ENCODE peak calls at places on chromosomes 7 and 10, in nine cellular contexts. E, Y, X, J, Q, L, B, D and U are unnamed samples.

GRCh38 chr10:76479103-76479790 is 1047.8 kb downstream of the LRMDA start:
- DNase-seq in D (no peak), Q (no peak), J (no peak), X (no peak), Y (no peak), E (no peak), B (no peak), L (no peak), U (no peak)

GRCh38 chr10:93438796-93439253 is 43.3 kb downstream of the MYOF start:
- DNase-seq in J (peak; percentile 74), D (peak; percentile 75), Q (no peak), E (no peak), B (no peak), L (peak; percentile 91), X (no peak), Y (peak; percentile 89), U (no peak)

GRCh38 chr10:1360011-1360580 is 303.9 kb downstream of the WDR37 start:
- DNase-seq in L (no peak), Y (no peak), D (no peak), Q (no peak), E (no peak), J (no peak), X (no peak), B (no peak), U (no peak)

GRCh38 chr7:100745184-100745583 is 11.8 kb downstream of the ZAN start:
- DNase-seq in Q (no peak), E (peak; percentile 45), D (no peak), X (no peak), Y (no peak), L (peak; percentile 17), B (peak; percentile 73), J (no peak), U (peak; percentile 51)

GRCh38 chr10:103739039-103739764 is 116.2 kb downstream of the SH3PXD2A start:
- DNase-seq in B (no peak), Y (peak; percentile 73), E (no peak), Q (no peak), L (peak; percentile 92), D (no peak), J (no peak), X (peak; percentile 55), U (peak; percentile 95)

GRCh38 chr7:51224811-51225581 is 91.6 kb downstream of the COBL start:
- DNase-seq in Y (peak; percentile 75), X (no peak), D (no peak), E (no peak), B (no peak), J (peak; percentile 48), L (peak; percentile 48), Q (no peak), U (no peak)

GRCh38 chr10:78506614-78507013 is 473.0 kb downstream of the RPS24 start:
- DNase-seq in Y (no peak), D (no peak), X (no peak), B (no peak), E (no peak), Q (no peak), L (no peak), J (no peak), U (no peak)

GRCh38 chr7:40008218-40008815 is 58.3 kb downstream of the CDK13 start:
- DNase-seq in Q (no peak), Y (peak; percentile 83), E (no peak), J (peak; percentile 47), X (no peak), D (no peak), B (no peak), L (peak; percentile 77), U (peak; percentile 79)

GRCh38 chr7:104264281-104264680 is 56.5 kb upstream of the ORC5 start:
- DNase-seq in B (no peak), E (no peak), Q (no peak), Y (peak; percentile 76), X (no peak), L (peak; percentile 65), J (no peak), D (no peak), U (peak; percentile 10)

GRCh38 chr7:45670227-45670626 is 96.1 kb downstream of the ADCY1 start:
- DNase-seq in X (no peak), L (no peak), Y (no peak), J (no peak), B (no peak), D (no peak), Q (no peak), E (no peak), U (no peak)

GRCh38 chr7:129066290-129067131 is 11.6 kb upstream of the TNPO3 start:
- DNase-seq in Y (peak; percentile 66), J (peak; percentile 43), Q (no peak), L (peak; percentile 68), D (no peak), B (no peak), E (no peak), X (no peak), U (peak; percentile 38)

GRCh38 chr7:94057955-94058354 is 53.8 kb upstream of the BET1 start:
- DNase-seq in Y (no peak), D (no peak), B (no peak), L (no peak), X (no peak), Q (no peak), J (no peak), E (no peak), U (no peak)

GRCh38 chr10:122988501-122988900 is 8.3 kb downstream of the PSTK start:
- DNase-seq in Q (no peak), X (no peak), J (no peak), D (no peak), L (no peak), E (no peak), Y (no peak), B (no peak), U (no peak)

GRCh38 chr7:139620676-139621344 is 97.3 kb downstream of the CLEC2L start:
- DNase-seq in J (peak; percentile 48), B (no peak), L (peak; percentile 40), Y (peak; percentile 62), E (no peak), Q (no peak), X (peak; percentile 64), D (peak; percentile 48), U (no peak)

DNA sequence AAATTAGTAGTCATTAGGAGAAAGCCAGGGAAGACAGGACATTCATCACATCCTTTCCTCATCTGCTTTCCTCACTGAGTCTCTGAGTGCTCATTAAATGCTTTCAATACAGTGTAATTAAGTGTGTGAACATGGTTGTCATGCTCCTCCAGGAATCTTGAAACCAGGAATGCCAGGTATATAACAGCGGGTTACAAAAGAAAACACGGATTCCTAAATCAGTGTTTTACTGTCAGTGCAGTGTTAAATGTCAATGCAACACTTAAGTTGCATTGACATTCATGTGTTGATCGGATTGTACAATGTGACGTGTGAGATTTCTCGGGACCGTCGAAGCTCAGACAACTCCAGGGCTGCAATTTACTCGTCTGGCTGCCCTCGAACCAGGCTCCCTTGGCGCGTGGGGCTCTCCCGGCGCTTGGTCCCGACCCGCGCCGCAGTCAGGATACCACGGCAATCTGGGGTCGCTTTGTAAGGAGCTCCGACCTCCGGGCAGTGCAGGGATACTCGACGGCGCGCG is 455 bp upstream of the SPAG6 start:
- DNase-seq in X (no peak), E (no peak), B (no peak), Q (no peak), D (no peak), Y (no peak), J (no peak), L (no peak), U (no peak)
- H3K4me3 ChIP-seq in X (peak overlapping the region; percentile 29), E (no peak overlapping the region), B (peak overlapping the region; percentile 46), Q (no peak overlapping the region), D (peak overlapping the region; percentile 20), Y (no peak overlapping the region), J (no peak overlapping the region), L (no peak overlapping the region), U (no peak overlapping the region)

DNA sequence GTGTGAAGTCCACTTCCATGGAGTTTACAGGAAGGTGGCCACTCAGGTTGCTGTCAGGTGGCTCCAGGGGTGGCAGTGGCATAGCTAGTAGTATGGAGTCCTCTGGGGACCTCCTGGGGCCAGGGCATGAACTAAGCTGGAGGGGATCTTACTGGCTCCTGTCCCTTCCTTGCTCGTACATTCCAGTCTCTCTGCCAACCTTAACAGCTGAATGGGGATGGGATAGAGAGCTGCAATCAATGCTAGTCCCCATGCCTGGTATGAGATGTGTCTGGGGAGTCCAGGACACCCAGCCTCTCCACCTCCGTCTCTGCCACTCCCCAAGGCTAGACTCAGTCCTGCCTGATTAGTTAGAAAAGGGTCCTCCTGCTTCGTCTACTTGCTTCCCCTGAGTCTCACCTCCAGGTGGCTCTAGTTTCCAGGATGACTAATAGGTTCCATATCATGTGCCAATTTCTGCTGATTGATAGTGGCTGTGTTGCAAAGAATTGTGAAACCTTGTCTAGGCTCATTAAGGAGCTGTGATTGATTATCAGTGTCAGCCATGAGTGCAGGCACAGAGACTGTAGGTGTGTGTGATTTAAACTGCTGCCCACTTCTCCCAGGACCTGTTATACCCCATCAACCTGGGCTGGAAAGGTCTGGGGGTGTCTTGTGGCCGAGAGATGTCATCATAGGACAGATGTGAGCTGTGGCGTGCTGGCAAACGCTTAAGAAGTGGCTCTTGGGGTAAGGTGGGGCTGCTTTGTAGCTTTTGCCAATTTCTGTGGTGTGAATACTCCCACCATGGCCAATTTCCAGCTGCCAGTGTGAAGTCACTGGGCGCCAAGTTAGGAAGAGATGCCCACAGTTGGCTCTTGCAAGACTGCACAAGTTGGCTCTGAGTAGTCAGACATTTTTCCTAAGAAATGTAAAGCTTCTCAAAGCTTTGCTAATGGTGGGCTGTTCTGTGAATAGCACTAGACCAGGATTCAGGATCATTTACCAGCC is 59.8 kb downstream of the COL13A1 start:
- DNase-seq in J (peak; percentile 59), D (no peak), Y (peak; percentile 91), B (no peak), L (peak; percentile 92), X (peak; percentile 43), Q (no peak), E (no peak), U (peak; percentile 83)
- TF ChIP-seq CTCF in J (peak; percentile 43), D (peak; percentile 41), Y (peak; percentile 53), B (no peak), L (peak; percentile 55), X (peak; percentile 59), Q (no peak), E (no peak), U (peak; percentile 42)

DNA sequence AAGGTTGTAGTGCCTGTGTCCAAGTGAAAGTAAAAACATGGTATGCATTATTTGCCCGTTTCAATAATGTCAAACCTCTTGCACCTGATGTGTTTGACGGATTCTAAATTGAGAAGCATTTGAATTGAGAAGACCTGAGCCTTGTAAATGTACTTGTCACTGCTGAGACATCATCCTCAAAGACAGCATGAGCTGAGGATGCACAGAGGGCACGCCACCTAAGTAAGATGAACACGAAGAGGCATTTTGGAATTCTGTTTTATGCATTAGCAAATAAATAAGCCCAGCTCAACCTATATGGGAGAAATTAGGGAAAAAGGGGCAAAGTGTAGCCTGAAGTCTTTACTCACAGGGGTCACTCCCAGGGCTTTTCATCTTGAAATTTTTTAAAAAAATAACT is 73.8 kb upstream of the SORCS1 start:
- DNase-seq in D (no peak), Y (no peak), E (no peak), J (no peak), Q (no peak), X (no peak), B (no peak), L (no peak), U (no peak)
- H3K4me3 ChIP-seq in D (no peak overlapping the region), Y (no peak overlapping the region), E (no peak overlapping the region), J (no peak overlapping the region), Q (no peak overlapping the region), X (no peak overlapping the region), B (no peak overlapping the region), L (no peak overlapping the region), U (no peak overlapping the region)

DNA sequence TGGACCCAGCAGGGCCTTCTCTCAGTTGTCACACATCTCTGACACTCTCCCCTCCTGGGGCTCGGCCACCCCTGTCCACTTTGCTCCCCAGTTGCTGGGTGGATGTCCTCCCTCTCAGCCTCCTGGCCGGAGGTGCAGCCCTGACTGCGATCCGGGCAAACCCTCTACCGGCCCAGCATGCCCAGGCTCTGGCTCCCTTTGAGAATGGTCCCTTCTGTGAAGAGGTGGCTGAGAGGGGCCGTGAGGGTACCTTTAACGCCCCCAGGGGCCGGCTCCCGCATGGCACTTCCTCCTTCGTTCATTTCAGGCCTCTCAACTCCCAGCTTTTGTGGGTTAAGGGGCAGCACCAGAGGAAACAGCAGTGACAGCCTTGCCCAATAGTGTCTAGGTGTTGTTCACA is 33.2 kb upstream of the HABP2 start:
- DNase-seq in J (no peak), D (no peak), B (no peak), X (no peak), L (no peak), E (no peak), Q (no peak), Y (no peak), U (no peak)
- TF ChIP-seq CTCF in J (no peak), D (no peak), B (no peak), X (no peak), L (no peak), E (no peak), Q (no peak), Y (no peak), U (no peak)